ENCODE peak calls at places on chromosomes 1 and 21, in six cellular contexts. G is heart right ventricle, L is fibroblast of mammary gland, Y is substantia nigra, S is ACHN, X is T-helper 17 cell. V is an unnamed sample.

GRCh38 chr1:234208791-234209190 is 164.5 kb upstream of the COA6 start:
- DNase-seq in X (no peak), G (no peak), L (peak; percentile 5), Y (no peak), S (peak; percentile 80), V (no peak)

GRCh38 chr1:210123383-210123782 is 109.2 kb upstream of the SERTAD4 start:
- DNase-seq in L (no peak), X (no peak), G (no peak), Y (no peak), S (no peak), V (no peak)

GRCh38 chr1:76230894-76231293 is 156.3 kb downstream of the ST6GALNAC3 start:
- DNase-seq in X (no peak), Y (no peak), S (no peak), G (no peak), L (no peak), V (no peak)

GRCh38 chr1:201955750-201956143 is 444 bp downstream of the TIMM17A start:
- DNase-seq in S (no peak), X (no peak), Y (no peak), G (no peak), L (no peak), V (no peak)

GRCh38 chr1:53049574-53049967 is 12.4 kb upstream of the PODN start:
- DNase-seq in L (no peak), Y (no peak), S (no peak), G (no peak), X (no peak), V (no peak)

GRCh38 chr1:224213438-224214119 is 30.5 kb downstream of the DEGS1 start:
- DNase-seq in G (no peak), S (no peak), X (no peak), Y (no peak), L (no peak), V (no peak)

GRCh38 chr1:22470227-22470626 is 18.6 kb downstream of the ZBTB40 start:
- DNase-seq in S (no peak), X (no peak), L (peak; percentile 25), G (no peak), Y (no peak), V (no peak)

GRCh38 chr1:56190975-56191768 is 388.2 kb downstream of the PLPP3 start:
- DNase-seq in L (peak; percentile 79), G (no peak), S (no peak), Y (no peak), X (no peak), V (no peak)

GRCh38 chr1:66434096-66434495 is 99.9 kb upstream of the SGIP1 start:
- DNase-seq in L (peak; percentile 84), S (no peak), Y (no peak), G (no peak), X (no peak), V (no peak)

GRCh38 chr21:45011911-45012660 is 62.3 kb upstream of the ADARB1 start:
- DNase-seq in L (peak; percentile 83), X (no peak), S (peak; percentile 94), Y (no peak), G (no peak), V (no peak)

GRCh38 chr1:94285026-94285654 is 47.8 kb upstream of the ARHGAP29 start:
- DNase-seq in G (no peak), Y (no peak), S (no peak), L (peak; percentile 55), X (no peak), V (no peak)

GRCh38 chr21:34642211-34643075 is 26.4 kb upstream of the CLIC6 start:
- DNase-seq in X (no peak), G (no peak), S (no peak), L (no peak), Y (no peak), V (no peak)

GRCh38 chr1:218347713-218348627 is 2.8 kb downstream of the TGFB2 start:
- DNase-seq in Y (no peak), S (peak; percentile 82), L (peak; percentile 11), X (no peak), G (no peak), V (no peak)

GRCh38 chr1:155888481-155888880 is 22.7 kb downstream of the RIT1 start:
- DNase-seq in S (no peak), G (no peak), L (no peak), X (no peak), Y (no peak), V (no peak)

GRCh38 chr1:94579876-94580294 is 38.3 kb upstream of the F3 start:
- DNase-seq in G (no peak), S (peak; percentile 30), L (peak; percentile 87), Y (no peak), X (no peak), V (no peak)

GRCh38 chr1:165531021-165531420 is 12.8 kb upstream of the LRRC52 start:
- DNase-seq in L (no peak), S (no peak), G (peak; percentile 66), Y (no peak), X (no peak), V (no peak)

GRCh38 chr1:9672444-9672843 is 20.9 kb downstream of the PIK3CD start:
- DNase-seq in S (no peak), X (no peak), Y (no peak), G (no peak), L (no peak), V (no peak)